ENCODE peak calls at places on chromosomes 16 and 17, in nine cellular contexts. C is cardiac muscle cell; Z is pancreas; Y is IMR-90; W is BJ; E is CD8-positive, alpha-beta T cell; N is BE2C; V is GM23338; T is neural progenitor cell. X is an unnamed sample.

GRCh38 chr17:35765086-35765710 is 4.5 kb downstream of the C17orf50 start:
- DNase-seq in C (no peak), Z (no peak), Y (no peak), W (no peak), E (no peak), N (no peak), V (no peak), T (peak; percentile 48), X (no peak)

GRCh38 chr16:87895641-87896141 is 26.4 kb upstream of the SLC7A5 start:
- DNase-seq in C (no peak), Z (no peak), Y (peak; percentile 52), W (peak; percentile 25), E (peak; percentile 83), N (no peak), V (no peak), T (no peak), X (no peak)

GRCh38 chr16:79050063-79050462 is 550.5 kb downstream of the MAF start:
- DNase-seq in C (no peak), Z (no peak), Y (no peak), W (no peak), E (no peak), N (no peak), V (no peak), T (no peak), X (no peak)

GRCh38 chr17:75250009-75250471 is 11.4 kb downstream of the GGA3 start:
- DNase-seq in C (no peak), Z (no peak), Y (peak; percentile 18), W (no peak), E (peak; percentile 71), N (no peak), V (no peak), T (no peak), X (no peak)

GRCh38 chr16:7921360-7921759 is 588.7 kb downstream of the RBFOX1 start:
- DNase-seq in C (peak; percentile 35), Z (no peak), Y (no peak), W (no peak), E (no peak), N (no peak), V (peak; percentile 30), T (peak; percentile 42), X (no peak)

GRCh38 chr17:76048711-76049110 is 21.6 kb upstream of the EVPL start:
- DNase-seq in C (no peak), Z (no peak), Y (peak; percentile 16), W (no peak), E (no peak), N (no peak), V (peak; percentile 61), T (no peak), X (no peak)

GRCh38 chr16:67931712-67932461 is at the start of gene CTRL:
- DNase-seq in C (no peak), Z (peak; percentile 93), Y (no peak), W (no peak), E (no peak), N (peak; percentile 13), V (peak; percentile 65), T (no peak), X (no peak)

GRCh38 chr16:671353-672131 is 3.6 kb downstream of the RHOT2 start:
- DNase-seq in C (no peak), Z (peak; percentile 83), Y (no peak), W (no peak), E (no peak), N (no peak), V (no peak), T (no peak), X (no peak)

DNA sequence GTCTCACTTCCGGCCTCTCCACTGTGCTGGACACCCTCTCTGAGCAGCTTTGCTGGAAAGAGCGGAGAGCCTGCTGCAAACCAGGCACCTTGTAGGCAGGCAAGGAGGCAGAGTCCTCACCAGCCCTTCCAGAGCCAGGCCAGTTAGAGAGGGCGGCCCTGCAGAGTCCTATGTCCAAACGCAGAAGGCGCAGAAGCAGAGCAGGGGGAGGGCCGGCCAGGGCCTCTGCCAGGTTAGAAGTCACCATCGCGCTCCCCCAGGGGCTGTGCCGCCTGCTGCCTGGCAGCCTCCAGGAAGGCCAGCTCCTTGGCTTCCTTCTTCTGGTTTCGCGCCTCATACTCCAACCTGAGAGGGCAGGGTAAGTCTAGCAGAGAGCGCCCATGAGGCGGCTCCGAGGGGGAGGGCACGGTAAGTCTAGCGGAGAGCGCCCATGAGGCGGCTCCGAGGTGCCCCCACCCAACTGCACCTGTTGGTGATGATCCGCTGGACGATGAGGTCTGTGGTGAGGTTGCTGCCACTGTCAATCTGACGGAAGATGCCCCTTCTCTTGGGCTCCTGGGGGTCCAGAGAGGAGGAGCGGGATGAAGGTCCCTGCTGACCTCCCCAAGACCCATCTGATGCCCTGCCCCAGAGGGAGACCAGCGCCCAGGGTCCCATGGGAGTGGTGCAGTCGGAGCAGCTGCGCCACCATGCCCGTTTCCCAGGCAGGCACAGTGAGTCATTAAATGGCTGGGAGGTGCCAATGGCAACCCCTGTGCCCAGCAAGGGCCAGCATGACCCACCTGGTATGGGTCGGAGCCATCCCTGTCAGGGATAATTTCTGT is 2.8 kb downstream of the NPB start:
- DNase-seq in C (no peak), Z (peak; percentile 65), Y (no peak), W (no peak), E (peak; percentile 9), N (no peak), V (no peak), T (no peak), X (no peak)
- H3K36me3 ChIP-seq in C (peaks cover 12% of the 10 kb centered on the region), Z (no peaks in the 10 kb centered on the region), Y (peaks cover 20% of the 10 kb centered on the region), W (peaks cover 16% of the 10 kb centered on the region), E (peaks cover 6% of the 10 kb centered on the region), N (peaks cover 2% of the 10 kb centered on the region), V (peaks cover 6% of the 10 kb centered on the region), T (no peaks in the 10 kb centered on the region), X (peaks cover 12% of the 10 kb centered on the region)

GRCh38 chr17:79073706-79074088 is 927 bp upstream of the ENGASE start:
- DNase-seq in C (no peak), Z (no peak), Y (no peak), W (no peak), E (no peak), N (no peak), V (no peak), T (no peak), X (peak; percentile 44)

GRCh38 chr17:79075433-79075805 is 795 bp downstream of the ENGASE start:
- DNase-seq in C (no peak), Z (no peak), Y (no peak), W (no peak), E (no peak), N (no peak), V (peak; percentile 29), T (no peak), X (no peak)

GRCh38 chr17:79074650-79075432 is at the start of gene ENGASE:
- DNase-seq in C (peak; percentile 98), Z (peak; percentile 98), Y (peak; percentile 82), W (peak; percentile 35), E (peak; percentile 88), N (peak; percentile 99), V (peak; percentile 96), T (peak; percentile 99), X (peak; percentile 98)

GRCh38 chr17:79077587-79077986 is 3.0 kb downstream of the ENGASE start:
- DNase-seq in C (no peak), Z (no peak), Y (no peak), W (no peak), E (no peak), N (no peak), V (no peak), T (no peak), X (no peak)

DNA sequence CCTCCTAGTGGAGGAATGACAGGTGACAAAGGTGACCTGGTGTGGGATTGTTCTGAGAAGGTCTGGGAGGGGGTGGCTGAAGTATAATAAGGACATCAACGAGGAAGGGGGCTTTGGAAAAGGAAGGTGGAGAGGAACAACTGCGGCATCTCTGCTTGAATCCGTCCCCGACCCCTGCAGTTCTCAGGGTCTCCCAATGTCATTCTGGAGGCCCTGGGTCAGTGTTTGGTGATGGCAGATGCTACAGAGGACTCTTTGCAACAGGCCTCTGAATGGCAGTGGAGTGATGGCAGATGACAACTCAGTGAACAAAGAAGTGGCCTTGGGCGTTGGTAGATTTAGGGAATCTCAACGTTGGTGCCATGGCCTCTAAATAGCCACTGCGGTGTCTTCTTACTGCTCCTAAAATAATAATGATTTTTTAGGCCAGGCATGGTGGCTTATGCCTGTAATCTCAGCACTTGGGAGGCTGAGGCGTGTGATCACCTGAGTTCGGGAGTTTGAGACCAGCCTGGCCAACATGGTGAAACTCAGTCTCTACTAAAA is 1.3 kb downstream of the ENGASE start:
- DNase-seq in C (no peak), Z (no peak), Y (no peak), W (no peak), E (no peak), N (no peak), V (no peak), T (no peak), X (no peak)
- H3K4me3 ChIP-seq in C (peak overlapping the region; percentile 96), Z (peak overlapping the region; percentile 96), Y (peak overlapping the region; percentile 89), W (peak overlapping the region; percentile 71), E (peak overlapping the region; percentile 52), N (no peak overlapping the region), V (peak overlapping the region; percentile 74), T (peak overlapping the region; percentile 55), X (peak overlapping the region; percentile 81)

DNA sequence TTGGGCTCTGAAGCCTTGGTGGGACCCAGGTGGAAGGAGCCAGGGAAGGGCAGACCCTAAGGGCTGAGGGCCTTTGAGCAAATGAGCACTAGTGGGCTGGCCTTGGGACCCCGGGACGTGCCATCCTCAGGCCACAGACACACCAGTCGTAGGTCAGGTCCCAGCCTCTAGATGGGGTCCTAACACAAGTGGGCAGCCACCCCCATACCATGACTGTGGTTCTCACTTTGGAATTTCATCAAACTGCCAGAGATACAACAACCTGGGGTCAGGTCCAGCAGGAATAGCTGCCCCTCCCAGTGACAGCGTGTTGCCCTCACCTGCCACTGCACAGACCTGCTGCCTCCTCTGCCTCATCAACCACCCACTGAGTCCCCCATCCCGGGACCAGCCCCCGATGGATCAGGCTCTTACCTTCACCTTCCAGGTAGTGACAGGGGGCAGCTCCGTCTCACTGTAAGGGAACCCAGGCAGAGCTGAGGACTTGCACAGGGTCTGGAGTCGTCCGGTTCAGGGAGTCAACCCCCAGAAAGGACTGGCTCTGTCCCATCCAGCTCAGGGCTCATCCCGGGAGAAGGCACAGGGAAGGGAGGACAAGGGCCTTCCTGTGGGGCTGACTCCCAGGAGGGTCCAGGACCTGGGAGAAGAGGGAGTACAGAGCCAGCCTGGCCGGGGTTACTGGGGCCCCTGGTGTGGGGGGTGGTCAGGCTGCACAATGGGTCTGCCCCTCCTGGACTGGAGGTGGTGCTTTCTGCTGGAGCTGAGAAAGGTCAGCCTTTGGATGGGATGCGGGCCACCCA is 40.0 kb downstream of the LGALS9 start:
- DNase-seq in C (no peak), Z (no peak), Y (no peak), W (no peak), E (no peak), N (no peak), V (peak; percentile 18), T (no peak), X (no peak)
- TF ChIP-seq CTCF in C (no peak), Z (no peak), Y (no peak), W (no peak), E (no peak), N (no peak), V (peak; percentile 61), T (peak; percentile 6), X (no peak)

GRCh38 chr17:9235346-9235745 is 214.0 kb downstream of the NTN1 start:
- DNase-seq in C (no peak), Z (no peak), Y (no peak), W (no peak), E (no peak), N (no peak), V (no peak), T (no peak), X (no peak)

GRCh38 chr17:9234404-9234945 is 213.2 kb downstream of the NTN1 start:
- DNase-seq in C (no peak), Z (no peak), Y (no peak), W (no peak), E (no peak), N (no peak), V (no peak), T (no peak), X (no peak)

GRCh38 chr17:9237661-9238301 is 216.5 kb downstream of the NTN1 start:
- DNase-seq in C (no peak), Z (no peak), Y (no peak), W (no peak), E (no peak), N (no peak), V (no peak), T (peak; percentile 51), X (no peak)

GRCh38 chr17:9237053-9237410 is 215.7 kb downstream of the NTN1 start:
- DNase-seq in C (no peak), Z (no peak), Y (no peak), W (no peak), E (no peak), N (no peak), V (no peak), T (no peak), X (no peak)

GRCh38 chr17:9236286-9237052 is 215.2 kb downstream of the NTN1 start:
- DNase-seq in C (no peak), Z (no peak), Y (no peak), W (no peak), E (no peak), N (no peak), V (no peak), T (no peak), X (no peak)
- H3K36me3 ChIP-seq in C (no peaks in the 10 kb centered on the region), Z (no peaks in the 10 kb centered on the region), Y (no peaks in the 10 kb centered on the region), W (no peaks in the 10 kb centered on the region), E (no peaks in the 10 kb centered on the region), N (no peaks in the 10 kb centered on the region), V (no peaks in the 10 kb centered on the region), T (no peaks in the 10 kb centered on the region), X (no peaks in the 10 kb centered on the region)

X was measured in Caco-2.